ENCODE peak calls at places on chromosomes 6 and 20, in ten cellular contexts. G, C, S, Q, L, U, J, Y, T and H are unnamed samples.

GRCh38 chr6:11496152-11497060 is 41.1 kb upstream of the TMEM170B start:
- DNase-seq in S (peak), T (no peak), U (peak), Y (no peak), Q (peak), G (no peak), C (peak), J (peak), L (peak), H (peak)

GRCh38 chr20:49676581-49677291 is 36.9 kb downstream of the B4GALT5 start:
- DNase-seq in C (peak), L (peak), T (no peak), Y (no peak), J (no peak), G (no peak), Q (peak), S (no peak), U (no peak), H (no peak)

GRCh38 chr6:50816115-50816675 is 2.5 kb upstream of the TFAP2B start:
- DNase-seq in S (peak), T (peak), G (peak), U (peak), Q (peak), L (peak), C (peak), Y (peak), J (peak), H (peak)

GRCh38 chr6:148565931-148566663 is 180.7 kb upstream of the UST start:
- DNase-seq in J (peak), Y (peak), U (no peak), Q (peak), T (no peak), C (peak), S (no peak), G (no peak), L (no peak), H (peak)

GRCh38 chr6:12026120-12026519 is 14.0 kb downstream of the HIVEP1 start:
- DNase-seq in U (no peak), C (no peak), G (no peak), L (no peak), J (no peak), Y (no peak), Q (no peak), S (no peak), T (no peak), H (no peak)

GRCh38 chr20:19735446-19735845 is 22.6 kb upstream of the RIN2 start:
- DNase-seq in Y (no peak), J (peak), C (peak), Q (no peak), U (peak), T (no peak), L (no peak), G (no peak), S (peak), H (peak)

GRCh38 chr6:29516108-29516507 is 28.4 kb upstream of the MAS1L start:
- DNase-seq in J (no peak), Q (no peak), Y (no peak), T (no peak), S (no peak), G (no peak), L (peak), U (no peak), C (peak), H (no peak)

GRCh38 chr6:116881236-116881635 is 4.2 kb downstream of the RFX6 start:
- DNase-seq in S (no peak), J (no peak), Y (no peak), T (no peak), G (no peak), Q (no peak), L (no peak), C (no peak), U (no peak), H (no peak)

GRCh38 chr6:37520926-37521325 is 21.2 kb upstream of the CCDC167 start:
- DNase-seq in C (no peak), T (no peak), L (no peak), Y (no peak), Q (no peak), J (no peak), S (no peak), G (no peak), U (no peak), H (no peak)

GRCh38 chr6:30725713-30726505 is 5.8 kb downstream of the TUBB start:
- DNase-seq in Q (no peak), T (no peak), J (no peak), Y (no peak), G (no peak), S (no peak), C (no peak), L (no peak), U (no peak), H (no peak)

GRCh38 chr6:25326958-25327357 is 47.8 kb downstream of the CARMIL1 start:
- DNase-seq in T (no peak), L (no peak), J (no peak), S (no peak), G (no peak), Q (no peak), U (no peak), Y (no peak), C (no peak), H (no peak)